ENCODE peak calls at places on chromosome 1, in seven cellular contexts. I, W, E, O, T, F and N are unnamed samples.

GRCh38 chr1:22105611-22106207 is 37.2 kb downstream of the WNT4 start:
- DNase-seq in W (no peak), O (no peak), E (peak), T (no peak), I (peak), F (no peak), N (no peak)

GRCh38 chr1:113928129-113928949 is 785 bp upstream of the HIPK1 start:
- DNase-seq in W (no peak), I (no peak), E (no peak), O (no peak), T (no peak), F (no peak), N (no peak)

GRCh38 chr1:236916131-236916800 is 88.0 kb downstream of the MT1HL1 start:
- DNase-seq in E (no peak), W (no peak), T (no peak), I (no peak), F (no peak), O (no peak), N (no peak)

GRCh38 chr1:212012034-212012740 is 23.2 kb downstream of the INTS7 start:
- DNase-seq in T (peak), W (peak), O (peak), I (peak), E (peak), F (no peak), N (no peak)

GRCh38 chr1:14142397-14143095 is 442.6 kb downstream of the PRDM2 start:
- DNase-seq in E (no peak), O (no peak), I (no peak), F (no peak), T (no peak), W (no peak), N (peak)

GRCh38 chr1:151988405-151988851 is 5.2 kb downstream of the S100A10 start:
- DNase-seq in O (no peak), F (peak), W (no peak), I (peak), E (no peak), T (no peak), N (no peak)

GRCh38 chr1:150065184-150065871 is 2.2 kb upstream of the VPS45 start:
- DNase-seq in F (no peak), W (no peak), O (no peak), I (no peak), T (no peak), E (no peak), N (no peak)

GRCh38 chr1:109687641-109688499 is at the start of gene GSTM1:
- DNase-seq in E (no peak), F (no peak), W (no peak), T (no peak), I (no peak), O (peak), N (no peak)

GRCh38 chr1:151809625-151810556 is 4.7 kb upstream of the LINGO4 start:
- DNase-seq in E (no peak), T (no peak), O (no peak), F (no peak), I (no peak), W (no peak), N (no peak)

GRCh38 chr1:203305809-203306088 is 430 bp downstream of the BTG2 start:
- DNase-seq in W (no peak), O (no peak), T (no peak), I (peak), E (no peak), F (no peak), N (no peak)

GRCh38 chr1:25885602-25886001 is 10.1 kb upstream of the PAQR7 start:
- DNase-seq in E (no peak), I (no peak), W (no peak), T (no peak), O (no peak), F (no peak), N (no peak)

GRCh38 chr1:4585705-4586104 is 68.7 kb upstream of the AJAP1 start:
- DNase-seq in O (no peak), W (no peak), E (no peak), F (no peak), T (no peak), I (no peak), N (no peak)

GRCh38 chr1:43994794-43995790 is 3.7 kb downstream of the CCDC24 start:
- DNase-seq in W (no peak), E (peak), O (no peak), F (no peak), I (peak), T (no peak), N (no peak)

GRCh38 chr1:182740120-182740519 is 49.5 kb upstream of the NPL start:
- DNase-seq in F (no peak), W (no peak), O (no peak), I (no peak), T (no peak), E (no peak), N (no peak)

GRCh38 chr1:191320062-191320461 is 838.2 kb upstream of the RGS18 start:
- DNase-seq in E (no peak), W (no peak), F (no peak), T (no peak), I (no peak), O (no peak), N (no peak)

GRCh38 chr1:246008256-246008901 is 498.7 kb downstream of the SMYD3 start:
- DNase-seq in F (no peak), W (no peak), O (no peak), T (no peak), E (peak), I (no peak), N (no peak)